ENCODE peak calls at places on chromosome 11, in nine cellular contexts. X is uterus, W is HCT116, U is suprapubic skin, R is transverse colon, Q is gastrocnemius medialis, E is H1, K is IMR-90, A is stomach. T is an unnamed sample.

GRCh38 chr11:34214961-34215805 is 109.8 kb downstream of the NAT10 start:
- DNase-seq in X (no peak), W (peak; percentile 47), U (no peak), R (no peak), Q (no peak), E (no peak), K (peak; percentile 78), A (no peak), T (no peak)

GRCh38 chr11:86990520-86990919 is 35.3 kb upstream of the FZD4 start:
- DNase-seq in X (no peak), W (peak; percentile 22), U (no peak), R (no peak), Q (no peak), E (no peak), K (peak; percentile 79), A (no peak), T (no peak)

GRCh38 chr11:57641011-57641410 is 8.7 kb downstream of the YPEL4 start:
- DNase-seq in X (no peak), W (no peak), U (no peak), R (no peak), Q (no peak), E (no peak), K (no peak), A (no peak), T (no peak)

GRCh38 chr11:288328-289144 is at the start of gene PGGHG:
- DNase-seq in X (peak; percentile 25), W (no peak), U (peak; percentile 85), R (peak; percentile 87), Q (no peak), E (peak; percentile 75), K (no peak), A (peak; percentile 84), T (no peak)

GRCh38 chr11:95432714-95433503 is 201.9 kb upstream of the SESN3 start:
- DNase-seq in X (no peak), W (no peak), U (no peak), R (no peak), Q (no peak), E (no peak), K (no peak), A (no peak), T (no peak)

GRCh38 chr11:74717211-74717997 is 13.8 kb downstream of the CHRDL2 start:
- DNase-seq in X (no peak), W (no peak), U (no peak), R (no peak), Q (no peak), E (no peak), K (no peak), A (no peak), T (no peak)

GRCh38 chr11:10305262-10305963 is 540 bp downstream of the ADM start:
- DNase-seq in X (peak; percentile 44), W (no peak), U (no peak), R (peak; percentile 51), Q (no peak), E (peak; percentile 66), K (peak; percentile 9), A (peak; percentile 49), T (peak; percentile 80)

GRCh38 chr11:20647976-20648565 is 21.3 kb upstream of the NELL1 start:
- DNase-seq in X (no peak), W (peak; percentile 37), U (no peak), R (peak; percentile 23), Q (no peak), E (peak; percentile 79), K (peak; percentile 33), A (peak; percentile 36), T (no peak)

GRCh38 chr11:95520765-95521542 is 268.6 kb downstream of the FAM76B start:
- DNase-seq in X (no peak), W (no peak), U (no peak), R (no peak), Q (no peak), E (no peak), K (no peak), A (no peak), T (no peak)

GRCh38 chr11:126148317-126148716 is 63.1 kb downstream of the RPUSD4 start:
- DNase-seq in X (no peak), W (no peak), U (no peak), R (no peak), Q (no peak), E (no peak), K (no peak), A (no peak), T (no peak)

GRCh38 chr11:100932474-100933100 is 197.0 kb downstream of the PGR start:
- DNase-seq in X (no peak), W (peak; percentile 26), U (no peak), R (no peak), Q (no peak), E (no peak), K (peak; percentile 55), A (no peak), T (no peak)

GRCh38 chr11:3004481-3004880 is 12.4 kb upstream of the NAP1L4 start:
- DNase-seq in X (no peak), W (no peak), U (no peak), R (no peak), Q (no peak), E (no peak), K (no peak), A (no peak), T (no peak)

GRCh38 chr11:36458129-36458918 is 51.7 kb downstream of the TRAF6 start:
- DNase-seq in X (no peak), W (no peak), U (no peak), R (no peak), Q (no peak), E (no peak), K (no peak), A (no peak), T (no peak)

GRCh38 chr11:129598378-129598777 is 217.3 kb upstream of the TMEM45B start:
- DNase-seq in X (no peak), W (no peak), U (no peak), R (no peak), Q (no peak), E (no peak), K (no peak), A (no peak), T (no peak)

DNA sequence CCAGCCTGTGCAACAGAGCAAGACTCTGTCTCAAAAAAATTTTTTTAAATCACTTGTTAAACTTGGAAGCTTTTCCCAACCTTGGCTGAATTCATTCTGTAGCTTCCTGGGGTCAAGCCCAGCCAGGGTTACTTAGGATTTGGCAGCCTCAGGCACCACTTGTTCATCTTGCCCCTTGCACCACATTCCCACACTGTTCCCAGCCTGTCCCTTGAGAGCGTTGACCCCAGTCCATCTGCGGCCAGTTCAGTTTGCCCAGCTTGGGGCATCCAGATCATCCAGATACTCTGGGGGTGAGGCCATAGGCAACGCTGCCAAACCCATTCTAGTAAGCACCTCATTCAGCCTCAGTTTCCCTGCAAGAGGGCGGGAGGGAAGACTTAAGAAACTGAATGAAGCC is 8.7 kb upstream of the THRSP start:
- DNase-seq in X (no peak), W (no peak), U (no peak), R (no peak), Q (no peak), E (no peak), K (no peak), A (no peak), T (no peak)
- H3K27me3 ChIP-seq in X (no peaks in the 10 kb centered on the region), W (no peaks in the 10 kb centered on the region), U (no peaks in the 10 kb centered on the region), R (no peaks in the 10 kb centered on the region), Q (no peaks in the 10 kb centered on the region), E (no peaks in the 10 kb centered on the region), K (no peaks in the 10 kb centered on the region), A (no peaks in the 10 kb centered on the region), T (no peaks in the 10 kb centered on the region)

DNA sequence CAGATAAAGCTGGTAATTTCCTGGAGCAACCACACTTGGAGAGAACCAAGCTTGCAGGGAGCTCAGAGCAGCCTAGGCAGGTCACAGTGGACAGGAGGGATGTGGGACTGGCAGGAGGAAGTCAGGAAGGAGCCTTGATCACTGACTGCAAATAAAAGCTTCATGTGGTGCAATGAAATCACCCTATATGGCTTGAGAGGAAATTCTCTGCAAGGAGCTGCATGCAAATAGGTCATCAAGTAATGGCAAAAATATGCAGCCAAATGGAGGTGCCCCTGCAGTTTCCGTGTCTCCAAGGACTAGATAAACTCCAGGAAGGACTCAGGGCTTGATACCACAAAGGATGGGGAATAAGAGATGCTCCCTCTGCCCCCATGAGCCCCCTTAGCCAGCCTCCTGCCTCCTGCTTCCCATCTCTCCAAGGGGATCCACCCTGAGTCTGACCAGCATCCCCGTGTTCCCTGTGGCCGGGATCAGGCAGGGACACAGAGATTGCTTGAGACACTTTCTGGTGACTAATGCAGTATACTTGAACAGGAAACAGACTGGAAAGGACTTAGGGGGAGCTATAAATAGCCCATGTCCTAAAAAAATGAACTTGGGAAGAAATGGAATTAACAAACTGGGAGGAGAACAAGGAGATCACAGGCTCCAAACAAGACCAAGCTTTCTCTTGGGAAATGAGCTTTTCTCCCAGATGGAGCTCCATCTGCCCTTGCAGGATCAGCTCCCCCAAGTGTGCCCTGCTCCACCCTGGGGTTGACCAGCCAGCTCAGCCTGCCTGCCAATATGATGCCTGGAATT is 23.9 kb upstream of the MICAL2 start:
- DNase-seq in X (peak; percentile 65), W (peak; percentile 63), U (peak; percentile 85), R (peak; percentile 64), Q (peak; percentile 52), E (no peak), K (peak; percentile 97), A (peak; percentile 57), T (peak; percentile 81)
- H3K4me3 ChIP-seq in X (no peak overlapping the region), W (peak overlapping the region; percentile 50), U (peak overlapping the region; percentile 8), R (no peak overlapping the region), Q (no peak overlapping the region), E (no peak overlapping the region), K (peak overlapping the region; percentile 46), A (no peak overlapping the region), T (no peak overlapping the region)

DNA sequence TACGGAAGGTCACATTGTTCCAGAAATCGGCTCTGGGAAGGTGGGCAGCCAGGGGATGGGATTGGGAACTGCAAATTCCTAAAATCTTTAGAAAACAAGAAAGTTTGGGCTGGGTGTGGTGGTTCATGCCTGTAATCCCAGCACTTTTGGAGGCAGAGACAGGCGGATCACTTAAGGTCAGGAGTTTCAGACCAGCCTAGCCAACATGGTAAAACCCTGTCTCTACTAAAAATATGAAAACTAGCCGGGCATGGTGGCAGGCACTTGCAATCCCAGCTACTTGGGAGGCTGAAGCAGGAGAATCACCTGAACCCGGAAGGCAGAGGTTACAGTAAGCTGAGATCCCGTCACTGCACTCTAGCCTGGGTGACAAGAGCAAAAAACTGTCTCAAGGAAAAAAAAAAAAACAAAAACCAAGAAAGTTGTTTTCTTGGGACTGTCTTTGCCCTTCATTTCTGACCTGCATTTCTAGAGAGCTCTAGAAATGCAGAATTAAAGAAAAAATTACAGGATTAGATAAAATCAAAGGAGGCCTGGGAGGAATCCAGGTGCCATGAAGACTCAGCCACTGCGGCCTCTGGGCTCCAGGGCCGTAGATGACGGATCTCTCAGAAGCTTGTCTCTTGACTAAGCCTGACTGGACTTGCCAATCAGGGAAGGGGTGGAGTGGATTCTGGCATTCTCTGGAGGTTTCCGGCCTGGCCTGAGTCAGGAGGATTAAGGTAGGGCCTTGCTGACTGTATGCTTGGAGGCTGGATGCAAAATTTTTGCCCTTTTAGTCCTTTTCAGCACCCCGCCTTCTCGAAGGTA is 5.3 kb upstream of the MALAT1 start:
- DNase-seq in X (peak; percentile 75), W (peak; percentile 94), U (peak; percentile 92), R (peak; percentile 83), Q (peak; percentile 80), E (no peak), K (peak; percentile 97), A (peak; percentile 88), T (peak; percentile 85)
- TF ChIP-seq POLR2A in X (peak; percentile 49), W (no peak), U (peak; percentile 63), R (peak; percentile 57), Q (peak; percentile 83), E (no peak), K (peak; percentile 25), A (no peak), T (no peak)

DNA sequence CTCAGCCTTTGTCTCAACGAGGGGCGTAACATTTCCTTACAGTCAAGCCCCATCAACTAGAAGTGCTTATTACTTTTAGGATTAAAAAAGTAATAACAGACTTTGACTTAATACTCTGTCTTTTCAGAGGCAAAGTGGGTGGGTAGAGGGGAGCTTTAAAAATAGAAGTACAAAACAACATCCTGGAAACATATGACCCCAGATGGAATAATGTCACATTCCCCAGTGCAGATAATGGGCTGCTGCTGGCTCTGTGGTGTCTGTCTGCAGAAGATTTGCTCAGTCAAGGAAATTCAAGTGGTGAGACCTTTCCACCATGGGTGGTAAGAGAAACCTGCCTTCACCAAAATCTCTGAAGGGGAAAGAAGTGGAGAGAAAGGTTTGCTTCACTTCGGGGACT is 36.2 kb downstream of the PPP2R1B start:
- DNase-seq in X (no peak), W (no peak), U (no peak), R (no peak), Q (no peak), E (no peak), K (no peak), A (no peak), T (no peak)
- H3K27me3 ChIP-seq in X (no peaks in the 10 kb centered on the region), W (no peaks in the 10 kb centered on the region), U (no peaks in the 10 kb centered on the region), R (no peaks in the 10 kb centered on the region), Q (no peaks in the 10 kb centered on the region), E (no peaks in the 10 kb centered on the region), K (no peaks in the 10 kb centered on the region), A (no peaks in the 10 kb centered on the region), T (no peaks in the 10 kb centered on the region)